ENCODE peak calls at places on chromosomes 13 and 19, in eight cellular contexts. A, G, N, D, R, Q, I and S are unnamed samples.

GRCh38 chr13:30796132-30796832 is 60.9 kb downstream of the ALOX5AP start:
- DNase-seq in A (no peak), G (no peak), N (no peak), D (no peak), R (no peak), Q (peak), I (no peak), S (no peak)

GRCh38 chr19:19448238-19448544 is 42.7 kb downstream of the GATAD2A start:
- DNase-seq in A (no peak), G (no peak), N (no peak), D (no peak), R (no peak), Q (no peak), I (no peak), S (no peak)

GRCh38 chr19:35555301-35556005 is 8.0 kb downstream of the ATP4A start:
- DNase-seq in A (no peak), G (no peak), N (no peak), D (no peak), R (peak), Q (peak), I (peak), S (no peak)

GRCh38 chr19:55486971-55487883 is 1.0 kb upstream of the SSC5D start:
- DNase-seq in A (no peak), G (peak), N (no peak), D (no peak), R (peak), Q (peak), I (no peak), S (peak)

GRCh38 chr19:21482863-21483276 is 22.5 kb upstream of the ZNF429 start:
- DNase-seq in A (peak), G (no peak), N (no peak), D (peak), R (peak), Q (peak), I (no peak), S (no peak)

GRCh38 chr13:46202956-46203355 is 8.8 kb upstream of the LRRC63 start:
- DNase-seq in A (no peak), G (no peak), N (no peak), D (no peak), R (no peak), Q (no peak), I (no peak), S (no peak)

GRCh38 chr19:14048439-14049153 is 13.3 kb downstream of the PALM3 start:
- DNase-seq in A (no peak), G (no peak), N (no peak), D (peak), R (peak), Q (peak), I (peak), S (no peak)

GRCh38 chr13:95281258-95281602 is 20.0 kb downstream of the ABCC4 start:
- DNase-seq in A (no peak), G (no peak), N (no peak), D (no peak), R (no peak), Q (no peak), I (no peak), S (no peak)

GRCh38 chr19:11446652-11447301 is 11.3 kb downstream of the PRKCSH start:
- DNase-seq in A (no peak), G (no peak), N (peak), D (no peak), R (peak), Q (peak), I (peak), S (no peak)

GRCh38 chr19:8866344-8866743 is 34.2 kb downstream of the MBD3L1 start:
- DNase-seq in A (no peak), G (no peak), N (no peak), D (no peak), R (no peak), Q (no peak), I (no peak), S (no peak)

GRCh38 chr13:97600438-97601080 is 166.6 kb downstream of the RAP2A start:
- DNase-seq in A (no peak), G (peak), N (no peak), D (no peak), R (peak), Q (peak), I (no peak), S (no peak)

GRCh38 chr13:107678075-107678689 is 537.2 kb downstream of the LIG4 start:
- DNase-seq in A (no peak), G (peak), N (no peak), D (no peak), R (no peak), Q (peak), I (no peak), S (no peak)

GRCh38 chr13:40517486-40518311 is 148.7 kb downstream of the FOXO1 start:
- DNase-seq in A (no peak), G (no peak), N (no peak), D (no peak), R (no peak), Q (no peak), I (no peak), S (no peak)

GRCh38 chr19:34974631-34975030 is 10.6 kb upstream of the ZNF792 start:
- DNase-seq in A (no peak), G (no peak), N (no peak), D (no peak), R (no peak), Q (no peak), I (no peak), S (no peak)

GRCh38 chr13:89514534-89515312 is 1832.8 kb upstream of the MIR17HG start:
- DNase-seq in A (no peak), G (peak), N (no peak), D (no peak), R (peak), Q (peak), I (peak), S (no peak)

GRCh38 chr19:28567834-28568233 is 645.1 kb downstream of the UQCRFS1 start:
- DNase-seq in A (no peak), G (no peak), N (no peak), D (no peak), R (no peak), Q (no peak), I (no peak), S (no peak)